ENCODE peak calls at places on chromosomes 4 and X, in seven cellular contexts. L is body of pancreas, F is OCI-LY7, W is Peyer's patch, Z is H9, D is IMR-90, M is left lung. K is an unnamed sample. For H3K4me1, the result is how much of the 10 kb centered on the place peaks cover.

GRCh38 chr4:78691971-78692814 is 84.0 kb upstream of the BMP2K start:
- DNase-seq in L (no peak), F (peak), W (no peak), Z (no peak), D (peak), M (no peak), K (no peak)

GRCh38 chr4:39898015-39898414 is 79.7 kb downstream of the PDS5A start:
- DNase-seq in L (no peak), F (no peak), W (no peak), Z (no peak), D (no peak), M (no peak), K (no peak)

GRCh38 chr4:156293657-156294297 is 340.1 kb upstream of the CTSO start:
- DNase-seq in L (no peak), F (no peak), W (no peak), Z (no peak), D (peak), M (no peak), K (no peak)

GRCh38 chr4:87819281-87819919 is 13.4 kb upstream of the MEPE start:
- DNase-seq in L (no peak), F (no peak), W (no peak), Z (peak), D (peak), M (no peak), K (no peak)

GRCh38 chr4:24885342-24885741 is 27.5 kb downstream of the CCDC149 start:
- DNase-seq in L (no peak), F (no peak), W (no peak), Z (no peak), D (no peak), M (no peak), K (no peak)

GRCh38 chr4:37922323-37922722 is 31.4 kb downstream of the TBC1D1 start:
- DNase-seq in L (no peak), F (no peak), W (no peak), Z (no peak), D (peak), M (no peak), K (no peak)

GRCh38 chrX:73922856-73923429 is 359.9 kb downstream of the CHIC1 start:
- DNase-seq in L (no peak), F (no peak), W (no peak), Z (no peak), D (peak), M (no peak), K (no peak)

GRCh38 chr4:14168919-14169318 is 541.4 kb upstream of the BOD1L1 start:
- DNase-seq in L (peak), F (no peak), W (no peak), Z (no peak), D (peak), M (no peak), K (peak)

GRCh38 chr4:1374706-1375045 is 27.7 kb downstream of the UVSSA start:
- DNase-seq in L (peak), F (no peak), W (no peak), Z (no peak), D (no peak), M (no peak), K (peak)

GRCh38 chr4:181810658-181811057 is 432.5 kb upstream of the TENM3 start:
- DNase-seq in L (no peak), F (no peak), W (no peak), Z (no peak), D (no peak), M (no peak), K (no peak)

GRCh38 chr4:124177647-124178425 is 534.7 kb downstream of the ANKRD50 start:
- DNase-seq in L (no peak), F (no peak), W (no peak), Z (no peak), D (peak), M (no peak), K (no peak)

GRCh38 chr4:152776352-152776751 is 3.2 kb downstream of the TIGD4 start:
- DNase-seq in L (no peak), F (no peak), W (no peak), Z (no peak), D (peak), M (no peak), K (no peak)
- H3K27ac ChIP-seq in L (no peak), F (no peak), W (no peak), Z (no peak), D (no peak), M (no peak), K (no peak)

GRCh38 chr4:147924604-147925412 is 192.9 kb downstream of the ARHGAP10 start:
- DNase-seq in L (peak), F (no peak), W (no peak), Z (peak), D (peak), M (no peak), K (no peak)
- TF ChIP-seq CTCF in L (peak), F (peak), W (no peak), Z (peak), D (peak), M (peak), K (peak)

GRCh38 chr4:147786531-147786930 is 54.6 kb downstream of the ARHGAP10 start:
- DNase-seq in L (no peak), F (no peak), W (no peak), Z (no peak), D (no peak), M (no peak), K (no peak)
- H3K4me1 ChIP-seq in L (under half), F (under half), W (under half), Z (under half), D (under half), M (under half), K (under half)

GRCh38 chr4:158513246-158513645 is 8.4 kb upstream of the RXFP1 start:
- DNase-seq in L (no peak), F (no peak), W (no peak), Z (no peak), D (no peak), M (no peak), K (no peak)
- H3K27ac ChIP-seq in L (no peak), F (no peak), W (no peak), Z (no peak), D (no peak), M (peak), K (no peak)

DNA sequence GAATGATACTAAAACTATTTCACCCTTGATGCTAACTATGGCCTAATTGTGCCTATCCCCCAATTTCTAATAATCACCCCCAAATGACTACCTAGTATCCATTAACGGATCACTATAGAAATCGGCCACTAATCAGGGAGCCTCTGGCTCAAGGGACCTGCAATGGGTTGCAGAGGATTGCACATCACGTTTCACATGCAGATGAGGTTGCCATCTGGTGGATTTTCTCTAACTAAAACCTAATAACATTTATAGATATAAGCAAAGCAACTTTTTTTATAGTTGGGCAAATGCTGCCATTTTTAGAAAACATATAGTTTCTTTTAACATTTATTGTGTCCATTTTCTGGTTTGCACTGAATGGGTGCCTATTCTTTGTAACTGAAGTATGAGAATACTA is 28.3 kb upstream of the ALG13 start:
- DNase-seq in L (no peak), F (no peak), W (no peak), Z (no peak), D (no peak), M (no peak), K (no peak)
- TF ChIP-seq CTCF in L (no peak), F (no peak), W (no peak), Z (no peak), D (no peak), M (no peak), K (no peak)